ENCODE peak calls at places on chromosomes 11 and 22, in seven cellular contexts. G is MM.1S, J is cardiac fibroblast, O is endothelial cell, U is IMR-90, S is H9, B is ovary. W is an unnamed sample.
A peak's percentile ranks its signal among the peaks of the same experiment; 100 is the strongest.

GRCh38 chr22:36510966-36511881 is 4.4 kb upstream of the FOXRED2 start:
- DNase-seq in G (no peak), J (peak; percentile 67), O (peak; percentile 66), U (peak; percentile 51), S (peak; percentile 71), B (peak; percentile 50), W (peak; percentile 42)

GRCh38 chr22:47615051-47615450 is 852.6 kb downstream of the TBC1D22A start:
- DNase-seq in G (no peak), J (no peak), O (no peak), U (no peak), S (peak; percentile 20), B (no peak), W (no peak)

GRCh38 chr11:120871924-120872323 is 152.0 kb upstream of the TBCEL start:
- DNase-seq in G (no peak), J (no peak), O (no peak), U (no peak), S (no peak), B (no peak), W (no peak)

GRCh38 chr22:24418786-24419479 is 8.5 kb upstream of the ADORA2A start:
- DNase-seq in G (no peak), J (no peak), O (no peak), U (no peak), S (no peak), B (peak; percentile 12), W (no peak)

GRCh38 chr22:37674951-37675929 is at the start of gene LGALS1:
- DNase-seq in G (peak; percentile 88), J (peak; percentile 99), O (no peak), U (peak; percentile 97), S (peak; percentile 86), B (peak; percentile 99), W (peak; percentile 87)

GRCh38 chr11:1341928-1342524 is 32.6 kb upstream of the TOLLIP start:
- DNase-seq in G (no peak), J (peak; percentile 77), O (no peak), U (peak; percentile 64), S (no peak), B (no peak), W (no peak)

GRCh38 chr11:125257185-125257584 is 92.6 kb downstream of the PKNOX2 start:
- DNase-seq in G (no peak), J (no peak), O (peak; percentile 72), U (no peak), S (peak; percentile 73), B (no peak), W (no peak)

GRCh38 chr11:60951909-60952741 is at the start of gene SLC15A3:
- DNase-seq in G (peak; percentile 44), J (peak; percentile 55), O (no peak), U (peak; percentile 27), S (peak; percentile 65), B (peak; percentile 62), W (peak; percentile 88)

GRCh38 chr11:47846998-47847397 is 1.2 kb downstream of the NUP160 start:
- DNase-seq in G (no peak), J (no peak), O (no peak), U (no peak), S (no peak), B (no peak), W (no peak)

GRCh38 chr11:47847892-47848635 is at the start of gene NUP160:
- DNase-seq in G (peak; percentile 86), J (peak; percentile 54), O (peak; percentile 77), U (peak; percentile 29), S (peak; percentile 86), B (peak; percentile 85), W (peak; percentile 91)

GRCh38 chr11:47850337-47850736 is 2.2 kb upstream of the NUP160 start:
- DNase-seq in G (peak; percentile 58), J (no peak), O (no peak), U (no peak), S (no peak), B (no peak), W (peak; percentile 39)

GRCh38 chr11:47848636-47849155 is 546 bp upstream of the NUP160 start:
- DNase-seq in G (no peak), J (no peak), O (no peak), U (no peak), S (no peak), B (no peak), W (peak; percentile 18)

GRCh38 chr11:47847537-47847891 is 636 bp downstream of the NUP160 start:
- DNase-seq in G (no peak), J (no peak), O (no peak), U (no peak), S (no peak), B (no peak), W (no peak)
- TF ChIP-seq CTCF in G (no peak), J (no peak), O (no peak), U (no peak), S (no peak), B (no peak), W (no peak)

DNA sequence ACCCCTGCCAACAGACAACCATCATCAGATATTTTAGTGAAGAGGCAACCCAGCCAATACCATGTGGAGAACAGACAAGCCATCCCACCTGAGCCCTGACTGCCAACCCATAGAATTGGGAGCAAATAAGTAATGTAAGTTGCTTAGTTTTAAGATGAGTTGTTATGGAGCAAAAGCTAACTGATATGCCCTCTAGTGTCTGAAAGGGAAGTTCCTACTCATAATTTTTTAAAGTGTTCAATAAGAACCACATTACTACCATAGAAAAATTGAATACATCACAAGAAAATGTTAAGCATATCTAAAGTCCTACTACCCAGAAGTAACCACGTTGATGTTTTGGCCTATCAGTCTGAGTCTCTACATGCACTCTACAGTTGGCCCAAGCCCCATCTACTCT is 50.8 kb upstream of the SLC36A4 start:
- DNase-seq in G (no peak), J (peak; percentile 3), O (no peak), U (peak; percentile 26), S (no peak), B (no peak), W (no peak)
- TF ChIP-seq CTCF in G (peak; percentile 12), J (peak; percentile 6), O (peak; percentile 33), U (peak; percentile 37), S (peak; percentile 52), B (no peak), W (peak; percentile 32)

GRCh38 chr11:71996517-71996916 is 2.2 kb upstream of the IL18BP start:
- DNase-seq in G (no peak), J (no peak), O (no peak), U (no peak), S (no peak), B (no peak), W (no peak)

GRCh38 chr11:71996946-71997345 is 1.8 kb upstream of the IL18BP start:
- DNase-seq in G (no peak), J (no peak), O (no peak), U (no peak), S (no peak), B (no peak), W (no peak)

GRCh38 chr11:71992331-71992730 is 6.4 kb upstream of the IL18BP start:
- DNase-seq in G (no peak), J (no peak), O (no peak), U (no peak), S (no peak), B (no peak), W (no peak)

GRCh38 chr11:71995726-71996291 is 2.9 kb upstream of the IL18BP start:
- DNase-seq in G (no peak), J (no peak), O (no peak), U (no peak), S (no peak), B (no peak), W (no peak)

DNA sequence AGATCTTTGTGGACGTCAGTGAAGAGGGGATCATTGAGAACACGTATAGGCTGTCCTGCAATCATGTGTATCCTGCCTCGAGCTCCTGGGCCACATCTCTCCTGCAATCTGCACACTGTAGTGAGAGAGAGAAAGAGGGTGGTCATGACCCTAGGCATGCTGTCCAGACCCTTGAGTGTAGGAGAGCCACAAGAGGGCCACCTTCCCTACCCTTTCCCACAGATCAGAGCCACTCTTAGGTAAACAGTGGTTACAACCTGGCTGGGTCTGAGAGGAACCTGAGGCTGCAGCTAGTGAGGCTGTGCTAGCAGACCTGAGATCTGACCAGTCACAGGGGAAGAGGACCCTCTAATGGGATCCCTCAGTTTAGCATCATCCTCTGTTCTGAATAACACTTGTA is 3.9 kb upstream of the IL18BP start:
- DNase-seq in G (no peak), J (no peak), O (no peak), U (no peak), S (no peak), B (no peak), W (no peak)
- TF ChIP-seq CTCF in G (no peak), J (no peak), O (no peak), U (no peak), S (no peak), B (no peak), W (no peak)

DNA sequence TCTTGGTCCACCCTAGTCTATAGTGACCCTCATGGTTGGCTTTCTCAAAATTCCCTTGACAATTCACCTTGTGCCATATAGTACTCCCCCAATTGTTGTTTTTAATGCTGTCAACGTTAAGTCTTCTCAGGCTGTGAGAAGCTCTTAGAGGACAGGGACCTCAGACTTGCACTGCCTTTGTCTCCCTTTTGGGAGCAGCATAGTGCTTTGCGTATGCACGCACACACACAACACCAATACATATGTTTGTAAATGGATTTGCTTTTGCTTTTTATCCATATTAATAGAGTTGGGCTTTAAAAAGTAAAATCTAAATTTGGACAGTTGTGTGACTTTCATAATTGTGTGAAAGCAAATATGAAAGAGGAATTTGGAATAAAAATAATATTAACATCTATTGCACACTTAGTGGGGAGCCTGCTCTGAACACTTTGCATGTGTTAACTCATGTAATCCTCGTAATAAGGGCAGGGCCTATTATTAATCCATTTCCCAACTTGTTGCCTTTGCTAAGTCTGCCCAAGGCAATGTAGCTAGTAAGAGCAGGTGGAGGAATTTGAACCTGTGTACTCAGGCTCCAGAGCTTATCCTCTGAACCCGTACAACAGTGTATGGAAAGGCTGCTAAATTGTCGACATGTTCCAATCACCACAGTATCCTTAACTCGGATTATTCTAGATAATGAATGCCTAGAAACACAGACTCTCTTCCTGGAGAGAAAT is 257.7 kb upstream of the NARS2 start:
- DNase-seq in G (no peak), J (peak; percentile 28), O (no peak), U (no peak), S (no peak), B (no peak), W (no peak)
- TF ChIP-seq CTCF in G (peak; percentile 17), J (no peak), O (no peak), U (no peak), S (peak; percentile 30), B (no peak), W (no peak)

GRCh38 chr11:128888034-128888985 is 2.8 kb upstream of the KCNJ5 start:
- DNase-seq in G (no peak), J (no peak), O (no peak), U (no peak), S (no peak), B (no peak), W (no peak)
- TF ChIP-seq CTCF in G (no peak), J (no peak), O (peak; percentile 13), U (no peak), S (peak; percentile 54), B (no peak), W (no peak)

GRCh38 chr11:57638811-57639320 is 10.8 kb downstream of the YPEL4 start:
- DNase-seq in G (no peak), J (no peak), O (no peak), U (no peak), S (no peak), B (no peak), W (no peak)
- TF ChIP-seq CTCF in G (no peak), J (no peak), O (no peak), U (no peak), S (no peak), B (no peak), W (no peak)

DNA sequence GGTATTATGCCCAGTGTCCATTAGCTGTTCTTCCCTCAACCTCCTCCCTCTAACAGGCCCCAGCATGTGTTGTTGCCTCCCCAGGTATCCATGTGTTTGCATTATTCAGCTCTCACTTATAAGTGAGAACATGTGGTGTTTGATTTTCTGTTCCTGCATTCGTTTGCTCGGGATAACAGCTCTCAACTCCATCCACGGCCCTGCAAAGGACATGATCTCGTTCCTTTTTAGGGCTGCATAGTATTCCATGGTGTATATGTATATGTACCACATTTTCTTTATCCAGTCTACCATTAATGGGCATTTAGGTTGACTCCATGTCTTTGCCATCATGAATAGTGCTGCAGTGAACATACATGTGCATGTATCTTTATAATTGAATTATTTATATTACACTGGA is 82.8 kb downstream of the PRMT3 start:
- DNase-seq in G (no peak), J (no peak), O (no peak), U (no peak), S (no peak), B (no peak), W (no peak)
- TF ChIP-seq CTCF in G (no peak), J (no peak), O (no peak), U (no peak), S (no peak), B (no peak), W (no peak)